ENCODE peak calls at places on chromosomes 16 and 17, in six cellular contexts. B, D, I, G, F and Z are unnamed samples.

GRCh38 chr17:181213-182163 is at the start of gene DOC2B:
- DNase-seq in B (no peak), D (peak), I (no peak), G (no peak), F (no peak), Z (peak)

GRCh38 chr16:4157376-4157825 is 41.2 kb upstream of the ADCY9 start:
- DNase-seq in B (no peak), D (no peak), I (no peak), G (no peak), F (no peak), Z (no peak)

GRCh38 chr16:31202402-31203385 is at the start of gene PYCARD:
- DNase-seq in B (peak), D (peak), I (peak), G (no peak), F (no peak), Z (peak)

GRCh38 chr16:50261707-50262235 is 4.6 kb upstream of the ADCY7 start:
- DNase-seq in B (no peak), D (no peak), I (no peak), G (no peak), F (no peak), Z (no peak)

GRCh38 chr17:58312021-58312630 is 16.5 kb downstream of the TSPOAP1 start:
- DNase-seq in B (peak), D (no peak), I (no peak), G (no peak), F (peak), Z (no peak)

GRCh38 chr16:14448874-14449273 is 181.2 kb downstream of the PARN start:
- DNase-seq in B (no peak), D (no peak), I (no peak), G (no peak), F (no peak), Z (no peak)

GRCh38 chr16:50315346-50315997 is 49.1 kb downstream of the ADCY7 start:
- DNase-seq in B (no peak), D (no peak), I (no peak), G (no peak), F (no peak), Z (no peak)

GRCh38 chr16:50568187-50568830 is 20.1 kb downstream of the NKD1 start:
- DNase-seq in B (peak), D (no peak), I (no peak), G (no peak), F (no peak), Z (no peak)

GRCh38 chr16:89721644-89722391 is 481 bp downstream of the ZNF276 start:
- DNase-seq in B (no peak), D (peak), I (peak), G (no peak), F (peak), Z (peak)

DNA sequence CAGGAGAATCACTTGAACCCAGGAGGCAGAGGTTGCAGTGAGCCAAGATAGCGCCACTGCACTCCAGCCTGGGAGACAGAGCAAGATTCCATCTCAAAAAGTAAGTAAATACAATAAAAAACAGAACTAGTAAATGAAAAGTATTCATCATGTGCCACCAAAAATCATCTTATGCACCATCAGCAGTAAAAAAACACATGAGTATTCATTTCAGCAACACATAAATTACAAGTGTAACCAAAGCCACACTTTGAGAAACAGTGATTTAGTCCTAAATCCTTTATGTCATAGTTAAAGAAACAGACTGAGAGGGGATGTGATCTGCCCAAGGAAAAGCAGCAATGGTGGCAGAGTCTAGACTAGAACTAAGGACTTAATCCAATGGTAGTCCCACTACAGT is 13.0 kb downstream of the DCUN1D3 start:
- DNase-seq in B (no peak), D (no peak), I (no peak), G (no peak), F (no peak), Z (no peak)
- H3K27ac ChIP-seq in B (no peak), D (no peak), I (no peak), G (no peak), F (no peak), Z (peak)

DNA sequence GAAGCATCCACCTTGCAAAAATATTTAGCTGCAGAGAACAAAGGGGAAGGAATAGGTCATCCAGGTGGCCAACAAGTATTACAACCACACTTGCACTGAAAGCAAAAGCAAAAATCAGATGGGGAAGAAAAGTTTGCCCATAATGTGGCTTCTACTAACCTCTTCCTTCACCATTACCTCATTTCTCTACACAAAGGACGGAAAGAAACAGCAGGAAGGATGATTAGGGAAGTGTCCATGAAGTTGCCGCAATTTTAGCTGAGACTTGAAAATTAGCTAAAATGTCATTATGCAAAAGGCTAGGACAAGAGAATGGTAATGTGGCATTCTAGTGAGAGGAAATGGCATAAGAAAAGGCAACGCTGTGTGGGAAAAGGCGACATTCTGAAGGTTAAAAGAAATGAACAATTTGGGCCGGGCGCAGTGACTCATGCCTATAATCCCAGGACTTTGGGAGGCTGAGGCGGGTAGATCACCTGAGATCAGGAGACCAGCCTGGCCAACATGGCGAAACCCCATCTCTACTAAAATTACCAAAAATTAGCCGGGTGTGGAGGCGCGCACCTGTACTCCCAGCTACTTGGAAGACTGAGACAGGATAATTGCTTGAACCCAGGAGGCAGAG is 13.7 kb downstream of the KANSL1 start:
- DNase-seq in B (no peak), D (no peak), I (no peak), G (no peak), F (no peak), Z (no peak)
- H3K27ac ChIP-seq in B (no peak), D (no peak), I (no peak), G (no peak), F (no peak), Z (peak)

GRCh38 chr16:11140867-11141266 is 115.1 kb downstream of the SOCS1 start:
- DNase-seq in B (no peak), D (peak), I (no peak), G (no peak), F (no peak), Z (no peak)

GRCh38 chr16:11138026-11138768 is 117.8 kb downstream of the SOCS1 start:
- DNase-seq in B (no peak), D (no peak), I (no peak), G (no peak), F (no peak), Z (no peak)

GRCh38 chr16:11138769-11139623 is 117.0 kb downstream of the SOCS1 start:
- DNase-seq in B (no peak), D (no peak), I (no peak), G (no peak), F (no peak), Z (no peak)

GRCh38 chr16:11140466-11140865 is 115.5 kb downstream of the SOCS1 start:
- DNase-seq in B (no peak), D (no peak), I (no peak), G (no peak), F (no peak), Z (no peak)

GRCh38 chr16:11139624-11140375 is 116.2 kb downstream of the SOCS1 start:
- DNase-seq in B (no peak), D (no peak), I (peak), G (no peak), F (no peak), Z (no peak)
- H3K27ac ChIP-seq in B (no peak), D (no peak), I (peak), G (no peak), F (no peak), Z (no peak)

GRCh38 chr17:64045176-64045575 is 24.7 kb upstream of the ICAM2 start:
- DNase-seq in B (no peak), D (no peak), I (no peak), G (no peak), F (no peak), Z (no peak)

GRCh38 chr17:64054304-64054703 is 33.9 kb upstream of the ICAM2 start:
- DNase-seq in B (no peak), D (no peak), I (no peak), G (no peak), F (no peak), Z (no peak)

GRCh38 chr17:64051153-64051552 is 30.7 kb upstream of the ICAM2 start:
- DNase-seq in B (no peak), D (no peak), I (no peak), G (no peak), F (no peak), Z (no peak)

GRCh38 chr17:64053101-64053500 is 32.7 kb upstream of the ICAM2 start:
- DNase-seq in B (no peak), D (no peak), I (no peak), G (no peak), F (no peak), Z (no peak)

GRCh38 chr17:64048805-64049204 is 28.4 kb upstream of the ICAM2 start:
- DNase-seq in B (no peak), D (no peak), I (no peak), G (no peak), F (no peak), Z (no peak)
- H3K27ac ChIP-seq in B (no peak), D (no peak), I (no peak), G (no peak), F (no peak), Z (no peak)

GRCh38 chr16:85354623-85355514 is 242.6 kb upstream of the CIBAR2 start:
- DNase-seq in B (no peak), D (no peak), I (no peak), G (peak), F (peak), Z (peak)
- H3K27ac ChIP-seq in B (no peak), D (no peak), I (no peak), G (peak), F (peak), Z (peak)

GRCh38 chr16:84730406-84731106 is 30.8 kb downstream of the USP10 start:
- DNase-seq in B (peak), D (no peak), I (peak), G (peak), F (peak), Z (peak)

GRCh38 chr16:84729716-84730320 is 30.0 kb downstream of the USP10 start:
- DNase-seq in B (no peak), D (no peak), I (no peak), G (no peak), F (no peak), Z (no peak)

GRCh38 chr16:84728853-84729424 is 29.1 kb downstream of the USP10 start:
- DNase-seq in B (no peak), D (no peak), I (no peak), G (no peak), F (no peak), Z (no peak)

GRCh38 chr16:84735846-84736586 is 36.2 kb downstream of the USP10 start:
- DNase-seq in B (no peak), D (no peak), I (no peak), G (no peak), F (no peak), Z (no peak)

GRCh38 chr16:84732674-84733352 is 33.0 kb downstream of the USP10 start:
- DNase-seq in B (no peak), D (no peak), I (no peak), G (no peak), F (no peak), Z (no peak)
- H3K27ac ChIP-seq in B (peak), D (no peak), I (peak), G (no peak), F (peak), Z (peak)

GRCh38 chr17:72038427-72038826 is 82.4 kb upstream of the SOX9 start:
- DNase-seq in B (no peak), D (no peak), I (no peak), G (no peak), F (no peak), Z (no peak)

GRCh38 chr17:72034000-72034399 is 86.8 kb upstream of the SOX9 start:
- DNase-seq in B (no peak), D (no peak), I (no peak), G (no peak), F (no peak), Z (no peak)

DNA sequence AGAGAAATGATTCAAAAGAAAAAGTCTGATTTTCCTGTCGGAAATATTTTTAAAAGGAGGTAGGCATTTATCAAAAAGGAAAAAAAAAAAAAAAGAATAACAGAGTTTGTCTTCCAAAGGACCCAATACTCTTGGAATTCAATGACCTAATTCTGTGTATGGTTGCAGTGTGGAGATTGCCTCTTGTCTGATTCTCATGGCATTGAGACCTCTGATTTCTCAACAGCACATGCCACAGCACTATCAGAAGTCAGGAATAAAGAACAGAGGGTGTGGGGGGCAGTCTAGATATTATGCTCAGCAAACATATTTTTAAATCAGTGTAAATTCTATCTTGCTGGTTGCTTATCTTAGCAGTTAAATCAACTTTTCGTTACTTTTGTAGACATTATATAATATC is 81.3 kb upstream of the SOX9 start:
- DNase-seq in B (no peak), D (no peak), I (no peak), G (no peak), F (no peak), Z (no peak)
- H3K27ac ChIP-seq in B (no peak), D (no peak), I (no peak), G (no peak), F (no peak), Z (no peak)

GRCh38 chr17:48549909-48550308 is 5.0 kb upstream of the HOXB2 start:
- DNase-seq in B (no peak), D (no peak), I (no peak), G (no peak), F (no peak), Z (no peak)
- H3K27ac ChIP-seq in B (no peak), D (no peak), I (no peak), G (peak), F (no peak), Z (peak)